ENCODE peak calls at places on chromosomes 12 and 14, in four cellular contexts. F, S, Y and M are unnamed samples.

GRCh38 chr12:106801167-106801708 is 26.8 kb downstream of the RIC8B start:
- DNase-seq in Y (no peak), S (no peak), F (no peak), M (no peak)

GRCh38 chr14:83007641-83008237 is 1474.1 kb upstream of the SEL1L start:
- DNase-seq in S (no peak), Y (no peak), F (no peak), M (no peak)

GRCh38 chr14:96148631-96149030 is 56.0 kb upstream of the BDKRB2 start:
- DNase-seq in S (peak; percentile 40), F (no peak), Y (no peak), M (no peak)

GRCh38 chr14:22391908-22392307 is 197.1 kb downstream of the DAD1 start:
- DNase-seq in S (peak; percentile 74), Y (no peak), F (peak; percentile 85), M (no peak)

GRCh38 chr14:81509321-81509720 is 24.3 kb downstream of the SEL1L start:
- DNase-seq in Y (no peak), S (no peak), F (no peak), M (no peak)

GRCh38 chr14:73743431-73743931 is 29.3 kb upstream of the PNMA1 start:
- DNase-seq in S (no peak), Y (peak; percentile 40), F (no peak), M (no peak)

GRCh38 chr12:64229240-64229639 is 7.1 kb upstream of the KICS2 start:
- DNase-seq in Y (no peak), S (no peak), F (peak; percentile 26), M (no peak)

GRCh38 chr14:53942970-53943750 is 13.5 kb downstream of the BMP4 start:
- DNase-seq in S (no peak), F (peak; percentile 49), Y (no peak), M (no peak)

GRCh38 chr14:68308695-68309094 is 484.2 kb downstream of the ZFP36L1 start:
- DNase-seq in Y (no peak), S (no peak), F (no peak), M (no peak)

GRCh38 chr12:125185740-125186470 is 120.7 kb downstream of the AACS start:
- DNase-seq in Y (no peak), F (peak; percentile 97), S (peak; percentile 78), M (no peak)

GRCh38 chr12:2431810-2432209 is 363.0 kb upstream of the FKBP4 start:
- DNase-seq in F (no peak), Y (no peak), S (no peak), M (no peak)

GRCh38 chr12:122123051-122123760 is 44.6 kb downstream of the MLXIP start:
- DNase-seq in S (peak; percentile 73), Y (peak; percentile 62), F (peak; percentile 89), M (peak; percentile 82)

GRCh38 chr12:52528641-52529143 is 8.5 kb upstream of the KRT5 start:
- DNase-seq in F (no peak), Y (no peak), S (no peak), M (no peak)

GRCh38 chr14:42806909-42807315 is 1200.2 kb downstream of the LRFN5 start:
- DNase-seq in F (no peak), S (no peak), Y (no peak), M (no peak)

GRCh38 chr14:63899953-63900352 is 47.1 kb downstream of the SYNE2 start:
- DNase-seq in Y (no peak), F (no peak), S (no peak), M (no peak)

GRCh38 chr12:26028953-26029740 is 70.7 kb downstream of the RASSF8 start:
- DNase-seq in Y (no peak), F (peak; percentile 59), S (no peak), M (peak; percentile 9)

GRCh38 chr12:130649646-130650045 is 66.5 kb downstream of the RIMBP2 start:
- DNase-seq in S (no peak), Y (no peak), F (no peak), M (no peak)

GRCh38 chr12:71128191-71128590 is 29.6 kb downstream of the TSPAN8 start:
- DNase-seq in Y (no peak), F (peak; percentile 6), S (no peak), M (no peak)

GRCh38 chr12:107514887-107515445 is 170.6 kb upstream of the PWP1 start:
- DNase-seq in S (no peak), F (no peak), Y (no peak), M (no peak)

GRCh38 chr12:42652048-42652447 is 62.5 kb upstream of the PRICKLE1 start:
- DNase-seq in F (no peak), S (no peak), Y (no peak), M (no peak)

GRCh38 chr14:87081004-87081403 is 912.0 kb downstream of the GALC start:
- DNase-seq in S (no peak), F (no peak), Y (no peak), M (no peak)

GRCh38 chr12:15168279-15168678 is 52.9 kb downstream of the RERG start:
- DNase-seq in F (no peak), Y (no peak), S (no peak), M (no peak)
- H3K4me3 ChIP-seq in F (no peak overlapping the region), Y (no peak overlapping the region), S (no peak overlapping the region), M (no peak overlapping the region)

GRCh38 chr12:91818236-91819131 is 327.2 kb downstream of the BTG1 start:
- DNase-seq in S (no peak), Y (no peak), F (peak; percentile 5), M (no peak)
- H3K27ac ChIP-seq in S (peak overlapping the region; percentile 24), Y (no peak overlapping the region), F (no peak overlapping the region), M (no peak overlapping the region)

DNA sequence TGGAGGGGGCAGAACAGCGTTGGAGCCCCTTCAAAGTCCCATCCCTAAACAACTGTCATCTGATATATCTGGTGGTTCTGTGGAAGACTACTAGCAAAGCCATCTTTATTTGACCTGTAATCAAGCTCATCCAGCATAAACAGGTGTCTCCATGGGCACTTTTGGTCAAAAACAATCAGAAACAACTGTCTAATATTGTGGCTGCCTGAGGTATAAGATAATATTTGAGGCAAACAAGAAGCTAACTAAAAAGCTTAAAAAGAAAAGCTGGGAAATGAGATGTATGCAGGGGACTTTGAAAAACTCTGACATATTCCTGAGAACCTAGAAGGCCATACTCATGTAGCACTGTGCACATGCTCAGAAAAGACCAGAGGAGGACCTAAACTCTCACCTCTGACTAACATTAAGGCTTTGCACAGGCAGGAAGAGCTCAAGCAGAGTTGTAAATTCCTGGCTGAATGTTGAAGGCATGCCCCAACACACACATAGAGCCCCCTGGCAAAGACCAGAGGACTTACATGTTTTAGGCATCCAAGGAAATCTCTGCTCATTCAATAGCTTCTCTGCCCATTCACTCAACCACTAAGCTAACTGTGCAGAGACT is 27.2 kb upstream of the AP4S1 start:
- DNase-seq in F (no peak), Y (no peak), S (no peak), M (no peak)
- H3K4me3 ChIP-seq in F (no peak overlapping the region), Y (no peak overlapping the region), S (no peak overlapping the region), M (no peak overlapping the region)

DNA sequence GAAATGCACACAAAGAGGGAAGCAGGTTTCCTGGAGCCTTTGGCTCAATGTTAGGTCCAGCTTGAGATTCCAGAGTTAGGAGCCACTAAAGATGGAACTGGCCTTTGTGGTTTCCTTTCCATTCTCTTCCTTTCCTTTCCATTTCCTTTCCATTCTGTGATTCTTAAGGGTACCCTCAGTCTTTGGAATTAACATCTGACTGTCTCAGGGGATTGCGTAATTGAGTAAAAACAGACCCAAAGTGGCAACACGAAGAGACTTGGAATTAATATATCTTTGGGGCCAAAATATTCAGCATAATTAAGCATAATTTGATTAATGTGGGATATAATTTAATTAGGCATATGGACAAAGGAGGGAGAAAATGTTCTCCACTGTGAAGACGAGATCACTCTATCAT is 205.6 kb downstream of the CRADD start:
- DNase-seq in Y (no peak), S (no peak), F (no peak), M (no peak)
- H3K27ac ChIP-seq in Y (no peak overlapping the region), S (no peak overlapping the region), F (no peak overlapping the region), M (no peak overlapping the region)